ENCODE peak calls at places on chromosomes 2 and 18, in ten cellular contexts. One of them, this sample, is unnamed. For H3K4me1, the result is how much of the 10 kb centered on the place peaks cover.

GRCh38 chr2:95346236-95346737 is 49.1 kb downstream of the KCNIP3 start:
- DNase-seq in HCT116: no peak
- DNase-seq in prostate gland: peak
- DNase-seq in K562: peak
- DNase-seq in GM23338: no peak
- DNase-seq in stomach: peak
- DNase-seq in HepG2: no peak
- DNase-seq in breast epithelium: no peak
- DNase-seq in sigmoid colon: peak
- DNase-seq in transverse colon: peak
- DNase-seq in this sample: peak

GRCh38 chr18:24200899-24201298 is 62.0 kb downstream of the CABYR start:
- DNase-seq in transverse colon: no peak
- DNase-seq in HepG2: no peak
- DNase-seq in stomach: no peak
- DNase-seq in breast epithelium: no peak
- DNase-seq in prostate gland: no peak
- DNase-seq in HCT116: no peak
- DNase-seq in sigmoid colon: no peak
- DNase-seq in K562: no peak
- DNase-seq in GM23338: no peak
- DNase-seq in this sample: no peak

GRCh38 chr2:62873603-62874002 is 168.1 kb downstream of the EHBP1 start:
- DNase-seq in breast epithelium: no peak
- DNase-seq in K562: no peak
- DNase-seq in HepG2: no peak
- DNase-seq in HCT116: no peak
- DNase-seq in transverse colon: no peak
- DNase-seq in prostate gland: no peak
- DNase-seq in stomach: no peak
- DNase-seq in GM23338: no peak
- DNase-seq in sigmoid colon: no peak
- DNase-seq in this sample: no peak

GRCh38 chr2:233981574-233982420 is 64.6 kb downstream of the TRPM8 start:
- DNase-seq in HCT116: no peak
- DNase-seq in HepG2: peak
- DNase-seq in sigmoid colon: no peak
- DNase-seq in prostate gland: no peak
- DNase-seq in K562: no peak
- DNase-seq in breast epithelium: no peak
- DNase-seq in GM23338: no peak
- DNase-seq in transverse colon: no peak
- DNase-seq in stomach: no peak
- DNase-seq in this sample: no peak

GRCh38 chr18:67243799-67244587 is 272.5 kb downstream of the DSEL start:
- DNase-seq in K562: no peak
- DNase-seq in HCT116: no peak
- DNase-seq in GM23338: no peak
- DNase-seq in transverse colon: no peak
- DNase-seq in sigmoid colon: no peak
- DNase-seq in stomach: no peak
- DNase-seq in prostate gland: no peak
- DNase-seq in HepG2: no peak
- DNase-seq in breast epithelium: no peak
- DNase-seq in this sample: no peak

GRCh38 chr2:150095361-150095760 is 392.1 kb downstream of the RND3 start:
- DNase-seq in stomach: no peak
- DNase-seq in HepG2: no peak
- DNase-seq in transverse colon: no peak
- DNase-seq in GM23338: no peak
- DNase-seq in K562: no peak
- DNase-seq in sigmoid colon: no peak
- DNase-seq in prostate gland: no peak
- DNase-seq in breast epithelium: no peak
- DNase-seq in HCT116: no peak
- DNase-seq in this sample: no peak

GRCh38 chr2:226999676-227000075 is 163.8 kb downstream of the RHBDD1 start:
- DNase-seq in prostate gland: no peak
- DNase-seq in HepG2: no peak
- DNase-seq in GM23338: no peak
- DNase-seq in K562: no peak
- DNase-seq in sigmoid colon: no peak
- DNase-seq in HCT116: no peak
- DNase-seq in breast epithelium: no peak
- DNase-seq in stomach: no peak
- DNase-seq in transverse colon: no peak
- DNase-seq in this sample: no peak

GRCh38 chr2:191297031-191297430 is 51.8 kb downstream of the MYO1B start:
- DNase-seq in HepG2: no peak
- DNase-seq in transverse colon: no peak
- DNase-seq in sigmoid colon: no peak
- DNase-seq in breast epithelium: no peak
- DNase-seq in prostate gland: no peak
- DNase-seq in K562: no peak
- DNase-seq in GM23338: no peak
- DNase-seq in HCT116: no peak
- DNase-seq in stomach: no peak
- DNase-seq in this sample: no peak

GRCh38 chr2:100691846-100692245 is 128.1 kb upstream of the NPAS2 start:
- DNase-seq in prostate gland: no peak
- DNase-seq in HepG2: no peak
- DNase-seq in stomach: no peak
- DNase-seq in transverse colon: no peak
- DNase-seq in HCT116: no peak
- DNase-seq in GM23338: no peak
- DNase-seq in breast epithelium: no peak
- DNase-seq in K562: no peak
- DNase-seq in sigmoid colon: no peak
- DNase-seq in this sample: no peak

GRCh38 chr2:236674238-236674637 is 104.6 kb downstream of the ACKR3 start:
- DNase-seq in sigmoid colon: no peak
- DNase-seq in prostate gland: no peak
- DNase-seq in transverse colon: no peak
- DNase-seq in GM23338: no peak
- DNase-seq in HCT116: no peak
- DNase-seq in HepG2: no peak
- DNase-seq in breast epithelium: no peak
- DNase-seq in K562: no peak
- DNase-seq in stomach: no peak
- DNase-seq in this sample: no peak

GRCh38 chr2:61677942-61678341 is 139.8 kb upstream of the XPO1 start:
- DNase-seq in GM23338: no peak
- DNase-seq in sigmoid colon: no peak
- DNase-seq in transverse colon: no peak
- DNase-seq in HCT116: no peak
- DNase-seq in HepG2: no peak
- DNase-seq in stomach: no peak
- DNase-seq in K562: no peak
- DNase-seq in breast epithelium: no peak
- DNase-seq in prostate gland: no peak
- DNase-seq in this sample: no peak

GRCh38 chr2:221377597-221377996 is 194.5 kb downstream of the EPHA4 start:
- DNase-seq in HCT116: no peak
- DNase-seq in prostate gland: no peak
- DNase-seq in transverse colon: no peak
- DNase-seq in HepG2: no peak
- DNase-seq in stomach: no peak
- DNase-seq in GM23338: no peak
- DNase-seq in sigmoid colon: no peak
- DNase-seq in K562: no peak
- DNase-seq in breast epithelium: no peak
- DNase-seq in this sample: no peak

GRCh38 chr2:221380686-221381085 is 191.4 kb downstream of the EPHA4 start:
- DNase-seq in transverse colon: no peak
- DNase-seq in prostate gland: no peak
- DNase-seq in stomach: no peak
- DNase-seq in sigmoid colon: no peak
- DNase-seq in GM23338: no peak
- DNase-seq in K562: no peak
- DNase-seq in HepG2: no peak
- DNase-seq in breast epithelium: no peak
- DNase-seq in HCT116: no peak
- DNase-seq in this sample: no peak

GRCh38 chr2:221377061-221377460 is 195.0 kb downstream of the EPHA4 start:
- DNase-seq in sigmoid colon: no peak
- DNase-seq in HepG2: no peak
- DNase-seq in breast epithelium: no peak
- DNase-seq in GM23338: no peak
- DNase-seq in prostate gland: no peak
- DNase-seq in transverse colon: no peak
- DNase-seq in K562: no peak
- DNase-seq in stomach: no peak
- DNase-seq in HCT116: no peak
- DNase-seq in this sample: no peak

GRCh38 chr2:221381928-221382488 is 190.1 kb downstream of the EPHA4 start:
- DNase-seq in K562: no peak
- DNase-seq in breast epithelium: no peak
- DNase-seq in transverse colon: no peak
- DNase-seq in GM23338: no peak
- DNase-seq in stomach: no peak
- DNase-seq in prostate gland: no peak
- DNase-seq in sigmoid colon: no peak
- DNase-seq in HepG2: no peak
- DNase-seq in HCT116: no peak
- DNase-seq in this sample: no peak

GRCh38 chr2:221380049-221380448 is 192.1 kb downstream of the EPHA4 start:
- DNase-seq in transverse colon: no peak
- DNase-seq in prostate gland: no peak
- DNase-seq in GM23338: peak
- DNase-seq in K562: no peak
- DNase-seq in breast epithelium: no peak
- DNase-seq in sigmoid colon: no peak
- DNase-seq in HCT116: no peak
- DNase-seq in stomach: no peak
- DNase-seq in HepG2: no peak
- DNase-seq in this sample: no peak
- H3K27ac ChIP-seq in transverse colon: no peak
- H3K27ac ChIP-seq in prostate gland: no peak
- H3K27ac ChIP-seq in GM23338: peak
- H3K27ac ChIP-seq in K562: no peak
- H3K27ac ChIP-seq in breast epithelium: no peak
- H3K27ac ChIP-seq in sigmoid colon: no peak
- H3K27ac ChIP-seq in HCT116: no peak
- H3K27ac ChIP-seq in stomach: no peak
- H3K27ac ChIP-seq in HepG2: no peak
- H3K27ac ChIP-seq in this sample: no peak

GRCh38 chr18:79564441-79564840 is 115.2 kb upstream of the CTDP1 start:
- DNase-seq in stomach: no peak
- DNase-seq in GM23338: no peak
- DNase-seq in transverse colon: no peak
- DNase-seq in HepG2: no peak
- DNase-seq in HCT116: no peak
- DNase-seq in breast epithelium: no peak
- DNase-seq in sigmoid colon: no peak
- DNase-seq in K562: no peak
- DNase-seq in prostate gland: no peak
- DNase-seq in this sample: no peak
- TF ChIP-seq POLR2AphosphoS5 in stomach: no peak
- TF ChIP-seq POLR2AphosphoS5 in GM23338: no peak
- TF ChIP-seq POLR2AphosphoS5 in transverse colon: no peak
- TF ChIP-seq POLR2AphosphoS5 in HepG2: no peak
- TF ChIP-seq POLR2AphosphoS5 in HCT116: no peak
- TF ChIP-seq POLR2AphosphoS5 in breast epithelium: no peak
- TF ChIP-seq POLR2AphosphoS5 in sigmoid colon: no peak
- TF ChIP-seq POLR2AphosphoS5 in K562: no peak
- TF ChIP-seq POLR2AphosphoS5 in prostate gland: no peak
- TF ChIP-seq POLR2AphosphoS5 in this sample: no peak

DNA sequence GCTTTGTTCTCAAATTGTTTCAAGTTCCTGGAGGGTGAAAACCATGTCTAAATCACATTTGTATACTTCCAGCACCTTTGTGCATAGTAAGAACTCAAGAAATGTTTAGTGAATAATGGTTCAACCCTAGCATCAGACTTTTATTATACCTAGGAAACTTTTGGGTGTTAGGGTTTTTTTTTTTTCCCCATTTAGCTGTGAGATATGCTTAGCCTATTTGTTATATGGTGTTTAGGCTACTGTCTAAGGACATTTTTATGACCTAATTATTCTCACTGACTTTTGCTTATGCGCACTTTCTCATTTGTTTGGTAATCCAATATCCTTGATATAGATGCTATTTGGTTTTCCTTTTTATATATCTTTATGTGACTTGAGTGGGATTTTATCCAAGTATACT is 164.7 kb downstream of the PHLPP1 start:
- DNase-seq in transverse colon: no peak
- DNase-seq in prostate gland: no peak
- DNase-seq in stomach: no peak
- DNase-seq in HepG2: no peak
- DNase-seq in breast epithelium: no peak
- DNase-seq in GM23338: no peak
- DNase-seq in sigmoid colon: no peak
- DNase-seq in K562: no peak
- DNase-seq in HCT116: no peak
- DNase-seq in this sample: no peak
- H3K4me1 ChIP-seq in transverse colon: under half
- H3K4me1 ChIP-seq in prostate gland: under half
- H3K4me1 ChIP-seq in stomach: under half
- H3K4me1 ChIP-seq in HepG2: under half
- H3K4me1 ChIP-seq in breast epithelium: under half
- H3K4me1 ChIP-seq in GM23338: half or more
- H3K4me1 ChIP-seq in sigmoid colon: under half
- H3K4me1 ChIP-seq in K562: under half
- H3K4me1 ChIP-seq in HCT116: half or more
- H3K4me1 ChIP-seq in this sample: under half

GRCh38 chr2:64784168-64785061 is 130.7 kb upstream of the SERTAD2 start:
- DNase-seq in transverse colon: peak
- DNase-seq in breast epithelium: no peak
- DNase-seq in K562: no peak
- DNase-seq in HCT116: no peak
- DNase-seq in stomach: peak
- DNase-seq in sigmoid colon: no peak
- DNase-seq in prostate gland: no peak
- DNase-seq in GM23338: no peak
- DNase-seq in HepG2: peak
- DNase-seq in this sample: peak

GRCh38 chr2:64777841-64778240 is 124.1 kb upstream of the SERTAD2 start:
- DNase-seq in K562: no peak
- DNase-seq in transverse colon: no peak
- DNase-seq in GM23338: no peak
- DNase-seq in sigmoid colon: no peak
- DNase-seq in prostate gland: no peak
- DNase-seq in stomach: no peak
- DNase-seq in HepG2: no peak
- DNase-seq in breast epithelium: no peak
- DNase-seq in HCT116: no peak
- DNase-seq in this sample: no peak

GRCh38 chr2:64780041-64780440 is 126.3 kb upstream of the SERTAD2 start:
- DNase-seq in stomach: no peak
- DNase-seq in K562: no peak
- DNase-seq in sigmoid colon: no peak
- DNase-seq in HCT116: no peak
- DNase-seq in breast epithelium: no peak
- DNase-seq in prostate gland: no peak
- DNase-seq in GM23338: no peak
- DNase-seq in HepG2: no peak
- DNase-seq in transverse colon: no peak
- DNase-seq in this sample: no peak

GRCh38 chr2:64781991-64782390 is 128.3 kb upstream of the SERTAD2 start:
- DNase-seq in HepG2: no peak
- DNase-seq in K562: no peak
- DNase-seq in prostate gland: no peak
- DNase-seq in breast epithelium: no peak
- DNase-seq in GM23338: no peak
- DNase-seq in HCT116: no peak
- DNase-seq in transverse colon: no peak
- DNase-seq in sigmoid colon: no peak
- DNase-seq in stomach: no peak
- DNase-seq in this sample: no peak

GRCh38 chr2:64779117-64779690 is 125.5 kb upstream of the SERTAD2 start:
- DNase-seq in sigmoid colon: no peak
- DNase-seq in breast epithelium: no peak
- DNase-seq in prostate gland: no peak
- DNase-seq in HepG2: no peak
- DNase-seq in stomach: no peak
- DNase-seq in HCT116: no peak
- DNase-seq in GM23338: no peak
- DNase-seq in K562: no peak
- DNase-seq in transverse colon: no peak
- DNase-seq in this sample: no peak
- H3K27ac ChIP-seq in sigmoid colon: no peak
- H3K27ac ChIP-seq in breast epithelium: no peak
- H3K27ac ChIP-seq in prostate gland: no peak
- H3K27ac ChIP-seq in HepG2: no peak
- H3K27ac ChIP-seq in stomach: no peak
- H3K27ac ChIP-seq in HCT116: peak
- H3K27ac ChIP-seq in GM23338: no peak
- H3K27ac ChIP-seq in K562: no peak
- H3K27ac ChIP-seq in transverse colon: no peak
- H3K27ac ChIP-seq in this sample: no peak

This sample was measured in spleen.